ENCODE peak calls at places on chromosome 19, in four cellular contexts. S is GM12864, I is epithelial cell of esophagus, V is breast epithelium. M is an unnamed sample.

GRCh38 chr19:28633223-28634030 is 579.5 kb downstream of the UQCRFS1 start:
- DNase-seq in I (peak), S (no peak), V (no peak), M (no peak)

GRCh38 chr19:36821758-36822157 is 16.4 kb downstream of the ZNF790 start:
- DNase-seq in V (no peak), I (no peak), S (no peak), M (no peak)

GRCh38 chr19:4032436-4032835 is 24.9 kb downstream of the PIAS4 start:
- DNase-seq in V (no peak), S (no peak), I (no peak), M (no peak)

GRCh38 chr19:47778089-47778953 is at the start of gene SELENOW:
- DNase-seq in S (peak), I (peak), V (peak), M (peak)

GRCh38 chr19:49210108-49210900 is 52.7 kb downstream of the TRPM4 start:
- DNase-seq in V (no peak), I (peak), S (no peak), M (no peak)

GRCh38 chr19:461664-462551 is 1.1 kb upstream of the SHC2 start:
- DNase-seq in S (no peak), I (no peak), V (no peak), M (no peak)

GRCh38 chr19:47309038-47309437 is 623 bp upstream of the C5AR1 start:
- DNase-seq in S (no peak), V (no peak), I (no peak), M (no peak)

GRCh38 chr19:5817218-5817617 is 12.4 kb downstream of the NRTN start:
- DNase-seq in I (no peak), S (no peak), V (no peak), M (no peak)

GRCh38 chr19:10694706-10695105 is 6.5 kb upstream of the QTRT1 start:
- DNase-seq in I (no peak), S (no peak), V (no peak), M (no peak)

GRCh38 chr19:16301999-16302694 is 22.5 kb upstream of the KLF2 start:
- DNase-seq in V (no peak), S (no peak), I (peak), M (no peak)

GRCh38 chr19:2668188-2668763 is 34.2 kb downstream of the GNG7 start:
- DNase-seq in V (no peak), I (no peak), S (no peak), M (no peak)

GRCh38 chr19:7377196-7377595 is 28.5 kb downstream of the ARHGEF18 start:
- DNase-seq in S (no peak), I (no peak), V (no peak), M (no peak)

GRCh38 chr19:9881720-9882119 is 46.6 kb downstream of the PIN1 start:
- DNase-seq in I (peak), S (no peak), V (no peak), M (no peak)

GRCh38 chr19:14333101-14333871 is 48.0 kb upstream of the ADGRE5 start:
- DNase-seq in S (no peak), I (peak), V (no peak), M (no peak)

GRCh38 chr19:49421039-49421877 is 2.0 kb downstream of the PTH2 start:
- DNase-seq in V (no peak), S (no peak), I (peak), M (peak)

GRCh38 chr19:50025794-50026549 is at the start of gene ZNF473:
- DNase-seq in S (peak), I (peak), V (peak), M (peak)

GRCh38 chr19:798415-799075 is 1.3 kb downstream of the PTBP1 start:
- DNase-seq in I (no peak), S (no peak), V (no peak), M (no peak)

GRCh38 chr19:13001502-13002388 is 6.5 kb downstream of the NFIX start:
- DNase-seq in S (no peak), I (no peak), V (peak), M (no peak)

GRCh38 chr19:31154021-31154420 is 195.2 kb downstream of the TSHZ3 start:
- DNase-seq in V (no peak), I (peak), S (no peak), M (no peak)

GRCh38 chr19:44725251-44725650 is 23.3 kb upstream of the BCL3 start:
- DNase-seq in V (no peak), S (no peak), I (no peak), M (no peak)

M was measured in type B pancreatic cell.